ENCODE peak calls at places on chromosomes 4 and X, in four cellular contexts. One of them, this sample, is unnamed.

GRCh38 chrX:100587846-100588245 is 3.1 kb downstream of the TNMD start:
- DNase-seq in head of caudate nucleus: no peak
- DNase-seq in renal cortical epithelial cell: no peak
- DNase-seq in AG10803: peak; percentile 3
- DNase-seq in this sample: no peak

GRCh38 chrX:155094468-155095061 is 23.3 kb downstream of the BRCC3 start:
- DNase-seq in head of caudate nucleus: no peak
- DNase-seq in renal cortical epithelial cell: peak; percentile 17
- DNase-seq in AG10803: peak; percentile 16
- DNase-seq in this sample: no peak

GRCh38 chrX:131739823-131740222 is 195.9 kb downstream of the OR13H1 start:
- DNase-seq in head of caudate nucleus: no peak
- DNase-seq in renal cortical epithelial cell: no peak
- DNase-seq in AG10803: no peak
- DNase-seq in this sample: no peak

GRCh38 chrX:49106930-49107329 is 16.6 kb downstream of the GPKOW start:
- DNase-seq in head of caudate nucleus: peak; percentile 17
- DNase-seq in renal cortical epithelial cell: peak; percentile 38
- DNase-seq in AG10803: peak; percentile 56
- DNase-seq in this sample: peak; percentile 14

GRCh38 chrX:33106737-33107136 is 104.6 kb downstream of the DMD start:
- DNase-seq in head of caudate nucleus: no peak
- DNase-seq in renal cortical epithelial cell: no peak
- DNase-seq in AG10803: no peak
- DNase-seq in this sample: no peak

GRCh38 chr4:94434505-94434904 is 17.2 kb upstream of the PDLIM5 start:
- DNase-seq in head of caudate nucleus: no peak
- DNase-seq in renal cortical epithelial cell: no peak
- DNase-seq in AG10803: no peak
- DNase-seq in this sample: no peak

GRCh38 chr4:59039046-59039445 is 1928.9 kb upstream of the IGFBP7 start:
- DNase-seq in head of caudate nucleus: no peak
- DNase-seq in renal cortical epithelial cell: no peak
- DNase-seq in AG10803: no peak
- DNase-seq in this sample: no peak

GRCh38 chrX:134782796-134783195 is 124.5 kb upstream of the PLAC1 start:
- DNase-seq in head of caudate nucleus: no peak
- DNase-seq in renal cortical epithelial cell: peak; percentile 45
- DNase-seq in AG10803: peak; percentile 42
- DNase-seq in this sample: no peak

GRCh38 chrX:102976793-102977495 is 39.9 kb downstream of the RAB40AL start:
- DNase-seq in head of caudate nucleus: no peak
- DNase-seq in renal cortical epithelial cell: peak; percentile 9
- DNase-seq in AG10803: peak; percentile 83
- DNase-seq in this sample: no peak

GRCh38 chr4:126558596-126558995 is 1074.2 kb upstream of the INTU start:
- DNase-seq in head of caudate nucleus: no peak
- DNase-seq in renal cortical epithelial cell: no peak
- DNase-seq in AG10803: no peak
- DNase-seq in this sample: no peak

GRCh38 chr4:48047421-48047844 is 30.9 kb downstream of the NIPAL1 start:
- DNase-seq in head of caudate nucleus: no peak
- DNase-seq in renal cortical epithelial cell: peak; percentile 18
- DNase-seq in AG10803: no peak
- DNase-seq in this sample: no peak

GRCh38 chrX:138287200-138287865 is 424.2 kb downstream of the FGF13 start:
- DNase-seq in head of caudate nucleus: peak; percentile 46
- DNase-seq in renal cortical epithelial cell: no peak
- DNase-seq in AG10803: no peak
- DNase-seq in this sample: peak; percentile 6

GRCh38 chrX:31279359-31279758 is 207.5 kb upstream of the FTHL17 start:
- DNase-seq in head of caudate nucleus: no peak
- DNase-seq in renal cortical epithelial cell: peak; percentile 14
- DNase-seq in AG10803: no peak
- DNase-seq in this sample: no peak

GRCh38 chr4:110586137-110586850 is 36.6 kb downstream of the PITX2 start:
- DNase-seq in head of caudate nucleus: no peak
- DNase-seq in renal cortical epithelial cell: peak; percentile 86
- DNase-seq in AG10803: peak; percentile 81
- DNase-seq in this sample: peak; percentile 9

GRCh38 chr4:20788266-20788665 is 88.0 kb downstream of the PACRGL start:
- DNase-seq in head of caudate nucleus: no peak
- DNase-seq in renal cortical epithelial cell: no peak
- DNase-seq in AG10803: no peak
- DNase-seq in this sample: no peak

GRCh38 chrX:134604701-134605271 is 53.5 kb downstream of the PLAC1 start:
- DNase-seq in head of caudate nucleus: no peak
- DNase-seq in renal cortical epithelial cell: peak; percentile 16
- DNase-seq in AG10803: peak; percentile 47
- DNase-seq in this sample: no peak

GRCh38 chrX:15790766-15791380 is 589 bp downstream of the ZRSR2 start:
- DNase-seq in head of caudate nucleus: no peak
- DNase-seq in renal cortical epithelial cell: peak; percentile 13
- DNase-seq in AG10803: peak; percentile 0
- DNase-seq in this sample: peak; percentile 18